ENCODE peak calls at places on chromosome 21, in six cellular contexts. A is IMR-90, U is Caco-2, B is mucosa of descending colon, E is aorta, K is AG09309. S is an unnamed sample.

GRCh38 chr21:39690454-39690853 is 54.5 kb upstream of the IGSF5 start:
- DNase-seq in A (no peak), U (no peak), B (no peak), E (no peak), K (no peak), S (no peak)

GRCh38 chr21:43912910-43913309 is 47.9 kb downstream of the AGPAT3 start:
- DNase-seq in A (no peak), U (no peak), B (no peak), E (no peak), K (no peak), S (no peak)

GRCh38 chr21:26169611-26170470 is 729 bp downstream of the APP start:
- DNase-seq in A (peak; percentile 65), U (peak; percentile 54), B (peak; percentile 72), E (peak; percentile 73), K (no peak), S (no peak)

GRCh38 chr21:38386967-38387366 is 111.3 kb downstream of the ERG start:
- DNase-seq in A (no peak), U (no peak), B (no peak), E (no peak), K (no peak), S (no peak)

GRCh38 chr21:30251781-30252180 is 31.0 kb downstream of the KRTAP24-1 start:
- DNase-seq in A (no peak), U (no peak), B (no peak), E (no peak), K (no peak), S (peak; percentile 4)

GRCh38 chr21:43973634-43973955 is 38.5 kb upstream of the TRAPPC10 start:
- DNase-seq in A (no peak), U (no peak), B (peak; percentile 41), E (no peak), K (no peak), S (no peak)

GRCh38 chr21:37513383-37513782 is 146.8 kb downstream of the DYRK1A start:
- DNase-seq in A (no peak), U (no peak), B (no peak), E (no peak), K (no peak), S (no peak)

GRCh38 chr21:42991992-42992740 is 17.8 kb downstream of the PKNOX1 start:
- DNase-seq in A (peak; percentile 97), U (no peak), B (no peak), E (peak; percentile 66), K (no peak), S (peak; percentile 69)

GRCh38 chr21:39153373-39153772 is 29.9 kb downstream of the PSMG1 start:
- DNase-seq in A (no peak), U (peak; percentile 32), B (no peak), E (no peak), K (no peak), S (no peak)

GRCh38 chr21:29104239-29104708 is 26.2 kb upstream of the MAP3K7CL start:
- DNase-seq in A (peak; percentile 30), U (no peak), B (no peak), E (no peak), K (no peak), S (peak; percentile 52)

GRCh38 chr21:21111309-21111920 is 113.2 kb downstream of the NCAM2 start:
- DNase-seq in A (no peak), U (no peak), B (no peak), E (no peak), K (no peak), S (no peak)

GRCh38 chr21:39020751-39021474 is 162.3 kb downstream of the PSMG1 start:
- DNase-seq in A (peak; percentile 74), U (peak; percentile 24), B (peak; percentile 57), E (peak; percentile 66), K (peak; percentile 11), S (no peak)

GRCh38 chr21:44800103-44800502 is 1.5 kb downstream of the UBE2G2 start:
- DNase-seq in A (peak; percentile 59), U (peak; percentile 38), B (no peak), E (no peak), K (no peak), S (peak; percentile 23)

GRCh38 chr21:38843806-38844479 is 38.2 kb downstream of the ETS2 start:
- DNase-seq in A (peak; percentile 86), U (no peak), B (no peak), E (no peak), K (no peak), S (no peak)

GRCh38 chr21:29465528-29465927 is 166.8 kb downstream of the BACH1 start:
- DNase-seq in A (peak; percentile 46), U (no peak), B (no peak), E (no peak), K (no peak), S (no peak)

GRCh38 chr21:37915941-37916794 is at the start of gene KCNJ6:
- DNase-seq in A (peak; percentile 52), U (no peak), B (no peak), E (peak; percentile 56), K (no peak), S (no peak)

GRCh38 chr21:42146821-42147220 is 72.1 kb upstream of the ABCG1 start:
- DNase-seq in A (no peak), U (no peak), B (peak; percentile 44), E (no peak), K (no peak), S (no peak)

GRCh38 chr21:42308914-42309752 is 6.1 kb downstream of the TFF3 start:
- DNase-seq in A (no peak), U (no peak), B (no peak), E (no peak), K (no peak), S (no peak)

GRCh38 chr21:45865106-45865835 is 116.3 kb upstream of the COL6A1 start:
- DNase-seq in A (peak; percentile 92), U (no peak), B (no peak), E (no peak), K (peak; percentile 61), S (peak; percentile 69)
- H3K4me3 ChIP-seq in A (no peak overlapping the region), U (no peak overlapping the region), B (no peak overlapping the region), E (no peak overlapping the region), K (no peak overlapping the region), S (no peak overlapping the region)

GRCh38 chr21:14533555-14534400 is 12.3 kb downstream of the SAMSN1 start:
- DNase-seq in A (no peak), U (no peak), B (no peak), E (no peak), K (no peak), S (peak; percentile 14)
- H3K4me3 ChIP-seq in A (no peak overlapping the region), U (no peak overlapping the region), B (no peak overlapping the region), E (no peak overlapping the region), K (no peak overlapping the region), S (no peak overlapping the region)

GRCh38 chr21:34875830-34876229 is 173.3 kb downstream of the RUNX1 start:
- DNase-seq in A (peak; percentile 50), U (no peak), B (no peak), E (no peak), K (no peak), S (no peak)

GRCh38 chr21:34877485-34878128 is 171.5 kb downstream of the RUNX1 start:
- DNase-seq in A (no peak), U (peak; percentile 15), B (peak; percentile 85), E (no peak), K (no peak), S (no peak)

GRCh38 chr21:34880401-34880800 is 168.7 kb downstream of the RUNX1 start:
- DNase-seq in A (no peak), U (no peak), B (no peak), E (no peak), K (no peak), S (no peak)

GRCh38 chr21:34878940-34879339 is 170.2 kb downstream of the RUNX1 start:
- DNase-seq in A (no peak), U (no peak), B (no peak), E (no peak), K (no peak), S (no peak)

DNA sequence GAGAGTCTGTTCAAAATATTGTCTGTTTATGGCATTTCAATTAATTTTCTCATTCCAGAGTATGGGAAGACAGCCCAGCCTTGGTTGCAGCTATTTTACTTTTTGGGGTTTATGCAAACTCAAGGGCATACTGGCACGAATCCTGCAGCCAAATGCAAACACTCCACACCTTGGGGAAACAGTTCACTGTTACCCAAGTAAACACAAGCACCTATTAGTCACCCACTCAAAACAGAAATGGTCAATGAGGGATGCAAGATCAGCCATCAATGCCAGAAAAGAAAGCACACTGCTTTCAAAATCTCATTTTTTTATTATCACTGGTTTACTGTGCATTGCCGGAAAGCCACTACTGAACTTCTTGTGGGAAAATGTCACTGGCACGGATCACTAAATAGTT is 170.6 kb downstream of the RUNX1 start:
- DNase-seq in A (no peak), U (no peak), B (no peak), E (no peak), K (no peak), S (no peak)
- H3K4me3 ChIP-seq in A (no peak overlapping the region), U (no peak overlapping the region), B (no peak overlapping the region), E (no peak overlapping the region), K (no peak overlapping the region), S (no peak overlapping the region)

GRCh38 chr21:31711745-31712144 is 20.2 kb downstream of the SCAF4 start:
- DNase-seq in A (no peak), U (no peak), B (no peak), E (no peak), K (no peak), S (no peak)
- H3K4me3 ChIP-seq in A (no peak overlapping the region), U (no peak overlapping the region), B (no peak overlapping the region), E (no peak overlapping the region), K (no peak overlapping the region), S (no peak overlapping the region)

GRCh38 chr21:41080485-41080884 is 87.5 kb upstream of the BACE2 start:
- DNase-seq in A (no peak), U (no peak), B (no peak), E (no peak), K (no peak), S (no peak)
- H3K4me3 ChIP-seq in A (no peak overlapping the region), U (no peak overlapping the region), B (no peak overlapping the region), E (no peak overlapping the region), K (no peak overlapping the region), S (no peak overlapping the region)